ENCODE peak calls at places on chromosomes 7 and 10, in four cellular contexts. C, H, S and B are unnamed samples.

GRCh38 chr10:43109671-43110249 is 28.5 kb upstream of the CSGALNACT2 start:
- DNase-seq in C (no peak), H (no peak), S (no peak), B (no peak)

GRCh38 chr10:28054211-28054888 is 55.5 kb upstream of the ODAD2 start:
- DNase-seq in C (no peak), H (peak; percentile 69), S (peak; percentile 68), B (peak; percentile 98)

GRCh38 chr10:70672165-70672992 is at the start of gene ADAMTS14:
- DNase-seq in C (peak; percentile 72), H (peak; percentile 34), S (peak; percentile 48), B (no peak)

GRCh38 chr10:43117777-43118583 is 20.3 kb upstream of the CSGALNACT2 start:
- DNase-seq in C (no peak), H (no peak), S (no peak), B (no peak)

GRCh38 chr7:42103020-42103419 is 134.0 kb downstream of the GLI3 start:
- DNase-seq in C (no peak), H (no peak), S (no peak), B (no peak)

GRCh38 chr10:86284355-86285105 is 82.1 kb downstream of the GRID1 start:
- DNase-seq in C (no peak), H (no peak), S (no peak), B (no peak)

GRCh38 chr7:75955293-75955938 is 39.0 kb downstream of the TMEM120A start:
- DNase-seq in C (no peak), H (no peak), S (no peak), B (no peak)

GRCh38 chr10:58757352-58758071 is 244.8 kb downstream of the BICC1 start:
- DNase-seq in C (no peak), H (no peak), S (no peak), B (no peak)

GRCh38 chr10:35351021-35351420 is 14.7 kb downstream of the CCNY start:
- DNase-seq in C (no peak), H (no peak), S (no peak), B (no peak)

GRCh38 chr7:32941996-32942782 is 15.1 kb upstream of the FKBP9 start:
- DNase-seq in C (no peak), H (peak; percentile 61), S (peak; percentile 64), B (no peak)
- H3K4me3 ChIP-seq in C (no peak overlapping the region), H (peak overlapping the region; percentile 74), S (peak overlapping the region; percentile 74), B (peak overlapping the region; percentile 93)

GRCh38 chr7:30770936-30771858 is at the start of gene MINDY4:
- DNase-seq in C (peak; percentile 77), H (peak; percentile 91), S (peak; percentile 89), B (no peak)
- TF ChIP-seq CTCF in C (no peak), H (no peak), S (no peak), B (peak; percentile 7)

GRCh38 chr10:3197354-3198003 is 24.9 kb upstream of the PITRM1 start:
- DNase-seq in C (peak; percentile 71), H (peak; percentile 87), S (peak; percentile 86), B (peak; percentile 59)
- H3K4me3 ChIP-seq in C (peak overlapping the region; percentile 40), H (no peak overlapping the region), S (no peak overlapping the region), B (peak overlapping the region; percentile 29)

DNA sequence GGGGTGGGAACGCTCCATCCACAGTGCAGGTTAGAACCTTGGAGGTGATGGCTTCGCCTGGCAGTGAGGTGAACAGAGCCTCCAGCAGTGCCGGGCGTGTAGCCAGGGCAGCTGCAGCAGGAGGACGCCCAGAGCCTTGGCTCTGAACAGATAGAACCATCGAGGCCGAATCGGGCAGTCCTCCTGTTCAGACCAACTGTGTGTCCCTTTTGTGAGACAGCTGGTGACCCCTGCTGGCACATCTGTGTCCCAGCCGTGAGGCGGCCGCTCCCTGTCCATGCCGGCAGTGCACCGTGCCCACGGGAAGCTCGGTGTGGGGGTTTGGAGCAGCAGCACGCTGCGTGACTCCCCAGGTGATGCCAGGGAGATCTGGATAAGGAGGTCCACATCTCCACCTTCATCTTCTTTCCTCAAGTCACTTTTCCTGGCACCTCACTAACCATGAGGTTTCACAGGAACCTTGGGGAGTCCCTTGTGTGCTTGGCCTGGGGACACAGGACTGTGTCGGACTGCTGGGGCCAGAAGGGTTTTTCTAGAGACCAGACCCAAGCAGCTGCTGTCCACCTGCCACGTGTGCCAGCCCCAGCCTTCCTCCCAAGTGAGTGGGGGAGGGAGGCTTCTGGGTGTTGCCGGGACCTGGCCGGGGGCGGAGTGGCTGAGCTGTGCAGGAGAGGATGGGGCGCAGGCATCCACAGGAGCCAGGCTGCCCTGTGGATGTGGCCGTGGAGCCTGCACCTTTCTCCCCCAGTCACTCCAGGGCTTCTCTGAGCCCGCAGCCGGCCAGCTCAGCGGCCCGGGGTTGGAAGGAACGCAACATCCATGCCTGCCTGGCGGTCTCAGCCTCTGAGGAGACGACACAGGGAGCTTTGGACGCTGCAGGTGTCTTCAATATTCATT is 69.4 kb downstream of the DNAJB6 start:
- DNase-seq in C (no peak), H (no peak), S (peak; percentile 21), B (no peak)
- TF ChIP-seq CTCF in C (peak; percentile 28), H (no peak), S (peak; percentile 9), B (peak; percentile 12)

DNA sequence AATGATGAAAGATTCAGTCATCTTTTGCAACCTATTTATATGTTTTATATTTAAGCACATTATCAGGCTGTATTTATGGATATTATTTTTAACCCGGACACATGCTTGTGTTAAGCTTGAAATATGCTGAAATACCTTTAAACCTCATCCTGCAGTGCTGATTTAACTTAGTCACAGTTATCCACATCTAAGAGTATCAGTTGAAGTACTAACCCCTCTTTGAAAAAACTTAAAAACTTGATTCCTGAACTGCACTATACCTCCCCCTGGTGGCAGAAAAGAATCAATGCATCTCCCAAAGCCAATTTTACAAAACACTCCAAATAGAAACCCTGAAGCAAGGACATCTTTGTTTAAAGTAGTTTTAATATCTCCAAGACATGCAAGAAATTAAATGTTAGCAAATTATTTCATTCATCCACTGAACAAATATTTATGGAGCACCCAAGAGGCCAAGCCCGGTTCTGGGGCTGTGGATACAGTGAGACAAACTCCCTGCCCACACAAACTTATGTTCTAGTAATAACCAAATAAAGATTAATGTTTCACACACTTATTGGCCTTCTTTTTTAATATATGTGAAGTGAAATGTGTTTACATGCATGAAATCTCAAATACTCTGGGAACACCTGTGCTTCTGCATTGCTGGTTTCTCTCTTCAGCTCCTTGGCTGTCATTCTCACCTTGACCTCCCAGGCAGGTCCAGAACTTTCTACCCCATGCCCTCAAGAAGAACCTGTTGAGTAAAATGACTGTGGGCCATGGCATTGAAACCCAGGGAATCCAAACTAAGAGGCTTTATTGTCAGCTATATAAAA is 44.0 kb downstream of the SVIL start:
- DNase-seq in C (no peak), H (peak; percentile 81), S (peak; percentile 82), B (peak; percentile 71)
- H3K4me3 ChIP-seq in C (no peak overlapping the region), H (no peak overlapping the region), S (no peak overlapping the region), B (no peak overlapping the region)

GRCh38 chr10:97685395-97685958 is 1.6 kb downstream of the AVPI1 start:
- DNase-seq in C (no peak), H (peak; percentile 62), S (peak; percentile 49), B (no peak)
- TF ChIP-seq CTCF in C (no peak), H (peak; percentile 45), S (peak; percentile 44), B (peak; percentile 53)

DNA sequence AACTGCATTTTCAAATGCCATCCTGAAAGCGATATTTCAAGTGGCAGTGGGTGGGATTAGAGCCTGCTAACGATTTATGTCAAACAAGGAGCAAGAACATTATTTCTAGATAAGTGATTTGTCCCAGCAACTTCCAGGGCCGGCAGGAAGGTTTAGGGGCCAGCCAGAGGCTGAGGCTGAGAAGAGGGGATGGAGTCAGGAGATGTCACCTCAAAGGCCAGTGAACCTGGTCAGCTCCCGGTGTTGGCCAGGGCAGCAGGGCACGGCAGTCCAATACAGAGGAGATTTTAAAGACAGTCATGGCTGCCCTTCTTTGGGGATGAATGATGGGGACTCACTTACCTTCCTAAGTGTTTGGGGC is 105.7 kb upstream of the PPIF start:
- DNase-seq in C (no peak), H (no peak), S (no peak), B (no peak)
- H3K4me3 ChIP-seq in C (no peak overlapping the region), H (no peak overlapping the region), S (no peak overlapping the region), B (no peak overlapping the region)